ENCODE peak calls at places on chromosomes 4 and X, in seven cellular contexts. Q, A, D, B, L, U and G are unnamed samples.

GRCh38 chr4:72375050-72375736 is 193.8 kb downstream of the ADAMTS3 start:
- DNase-seq in Q (no peak), A (no peak), D (no peak), B (no peak), L (no peak), U (no peak), G (no peak)

GRCh38 chr4:143372093-143372915 is 35.6 kb downstream of the GAB1 start:
- DNase-seq in Q (no peak), A (no peak), D (no peak), B (no peak), L (no peak), U (peak), G (no peak)

GRCh38 chr4:102641796-102642195 is 119.0 kb downstream of the MANBA start:
- DNase-seq in Q (no peak), A (no peak), D (no peak), B (no peak), L (no peak), U (no peak), G (no peak)

GRCh38 chr4:25986807-25987206 is 72.8 kb downstream of the SMIM20 start:
- DNase-seq in Q (no peak), A (no peak), D (no peak), B (no peak), L (no peak), U (no peak), G (no peak)

GRCh38 chr4:179196511-179196910 is 1754.3 kb upstream of the AGA start:
- DNase-seq in Q (peak), A (no peak), D (no peak), B (no peak), L (no peak), U (no peak), G (no peak)

GRCh38 chrX:154012336-154012991 is 7.2 kb downstream of the IRAK1 start:
- DNase-seq in Q (no peak), A (no peak), D (peak), B (no peak), L (no peak), U (no peak), G (no peak)

GRCh38 chr4:119731146-119731742 is 102.6 kb upstream of the PDE5A start:
- DNase-seq in Q (no peak), A (no peak), D (no peak), B (no peak), L (no peak), U (no peak), G (no peak)

GRCh38 chr4:124940387-124940786 is 227.9 kb upstream of the ANKRD50 start:
- DNase-seq in Q (no peak), A (no peak), D (no peak), B (no peak), L (no peak), U (no peak), G (no peak)

GRCh38 chr4:96519291-96519690 is 679.4 kb downstream of the PDHA2 start:
- DNase-seq in Q (no peak), A (no peak), D (no peak), B (no peak), L (no peak), U (no peak), G (no peak)

GRCh38 chr4:55181606-55182005 is 56.2 kb upstream of the KDR start:
- DNase-seq in Q (no peak), A (no peak), D (no peak), B (no peak), L (no peak), U (no peak), G (no peak)

GRCh38 chrX:39899876-39900787 is 197.6 kb downstream of the BCOR start:
- DNase-seq in Q (no peak), A (no peak), D (no peak), B (peak), L (no peak), U (no peak), G (no peak)

GRCh38 chrX:26032141-26032917 is 105.8 kb upstream of the MAGEB18 start:
- DNase-seq in Q (no peak), A (no peak), D (no peak), B (no peak), L (no peak), U (no peak), G (no peak)

GRCh38 chr4:2552806-2553205 is 16.4 kb downstream of the FAM193A start:
- DNase-seq in Q (no peak), A (no peak), D (peak), B (no peak), L (no peak), U (no peak), G (no peak)

GRCh38 chr4:23884261-23884660 is 5.6 kb downstream of the PPARGC1A start:
- DNase-seq in Q (no peak), A (no peak), D (no peak), B (no peak), L (no peak), U (no peak), G (no peak)

GRCh38 chr4:72817012-72817411 is 248.0 kb upstream of the ADAMTS3 start:
- DNase-seq in Q (no peak), A (no peak), D (no peak), B (no peak), L (no peak), U (no peak), G (no peak)

GRCh38 chr4:140568507-140569306 is at the start of gene UCP1:
- DNase-seq in Q (peak), A (no peak), D (peak), B (no peak), L (peak), U (peak), G (no peak)

GRCh38 chr4:13605330-13605729 is 22.2 kb downstream of the BOD1L1 start:
- DNase-seq in Q (no peak), A (no peak), D (no peak), B (no peak), L (no peak), U (no peak), G (no peak)

GRCh38 chr4:183860726-183861125 is 44.4 kb upstream of the STOX2 start:
- DNase-seq in Q (no peak), A (no peak), D (no peak), B (peak), L (no peak), U (no peak), G (no peak)

GRCh38 chr4:76950052-76950845 is 697 bp downstream of the SEPTIN11 start:
- DNase-seq in Q (peak), A (peak), D (peak), B (peak), L (no peak), U (peak), G (no peak)

GRCh38 chrX:42710452-42710851 is 67.5 kb downstream of the PPP1R2C start:
- DNase-seq in Q (no peak), A (no peak), D (no peak), B (no peak), L (no peak), U (no peak), G (no peak)

GRCh38 chr4:13597604-13598003 is 29.9 kb downstream of the BOD1L1 start:
- DNase-seq in Q (no peak), A (no peak), D (no peak), B (no peak), L (no peak), U (no peak), G (no peak)

GRCh38 chr4:157992038-157992706 is 180.7 kb downstream of the GASK1B start:
- DNase-seq in Q (peak), A (peak), D (no peak), B (peak), L (peak), U (peak), G (peak)

GRCh38 chr4:106021737-106022410 is 126.6 kb downstream of the NPNT start:
- DNase-seq in Q (no peak), A (no peak), D (no peak), B (no peak), L (no peak), U (no peak), G (no peak)

GRCh38 chr4:176444741-176445140 is 125.0 kb downstream of the SPCS3 start:
- DNase-seq in Q (no peak), A (no peak), D (no peak), B (no peak), L (no peak), U (no peak), G (no peak)

GRCh38 chr4:52512291-52512690 is 146.8 kb downstream of the USP46 start:
- DNase-seq in Q (no peak), A (no peak), D (no peak), B (no peak), L (no peak), U (no peak), G (no peak)

GRCh38 chr4:2249526-2249991 is 7.6 kb upstream of the HAUS3 start:
- DNase-seq in Q (no peak), A (peak), D (no peak), B (no peak), L (no peak), U (no peak), G (no peak)

GRCh38 chrX:141989134-141989533 is 85.4 kb downstream of the MAGEC1 start:
- DNase-seq in Q (no peak), A (no peak), D (no peak), B (no peak), L (no peak), U (no peak), G (no peak)

GRCh38 chrX:34218063-34218462 is 85.9 kb upstream of the FAM47A start:
- DNase-seq in Q (no peak), A (no peak), D (no peak), B (no peak), L (no peak), U (no peak), G (no peak)

GRCh38 chr4:3470244-3471097 is 7.4 kb downstream of the DOK7 start:
- DNase-seq in Q (no peak), A (no peak), D (peak), B (no peak), L (no peak), U (no peak), G (peak)

GRCh38 chrX:72644946-72645345 is 69.2 kb downstream of the PHKA1 start:
- DNase-seq in Q (no peak), A (no peak), D (no peak), B (peak), L (no peak), U (no peak), G (no peak)

GRCh38 chr4:109079731-109080130 is 222.7 kb downstream of the COL25A1 start:
- DNase-seq in Q (no peak), A (no peak), D (no peak), B (no peak), L (peak), U (no peak), G (no peak)

GRCh38 chr4:38610844-38611550 is 53.0 kb upstream of the KLF3 start:
- DNase-seq in Q (no peak), A (no peak), D (no peak), B (no peak), L (peak), U (no peak), G (peak)

GRCh38 chrX:98357146-98357545 is 1473.4 kb downstream of the RPA4 start:
- DNase-seq in Q (no peak), A (no peak), D (no peak), B (peak), L (no peak), U (no peak), G (no peak)

GRCh38 chr4:137069473-137069872 is 462.8 kb downstream of the PCDH18 start:
- DNase-seq in Q (no peak), A (no peak), D (no peak), B (no peak), L (no peak), U (no peak), G (no peak)

GRCh38 chrX:69365755-69366154 is 138.4 kb upstream of the NALF2 start:
- DNase-seq in Q (no peak), A (no peak), D (no peak), B (no peak), L (no peak), U (no peak), G (no peak)

GRCh38 chr4:162891788-162892707 is 274.6 kb downstream of the NAF1 start:
- DNase-seq in Q (no peak), A (no peak), D (no peak), B (no peak), L (no peak), U (peak), G (no peak)

GRCh38 chr4:181225616-181226261 is 1017.5 kb upstream of the TENM3 start:
- DNase-seq in Q (no peak), A (no peak), D (no peak), B (no peak), L (no peak), U (no peak), G (no peak)